ENCODE peak calls at places on chromosome 6, in ten cellular contexts. One of them, this sample, is unnamed.

GRCh38 chr6:134703206-134703605 is 246.7 kb downstream of the ALDH8A1 start:
- DNase-seq in SK-N-SH: no peak
- DNase-seq in neural crest cell: no peak
- DNase-seq in natural killer cell: no peak
- DNase-seq in nephron progenitor cell: no peak
- DNase-seq in HFFc6: no peak
- DNase-seq in astrocyte of the cerebellum: no peak
- DNase-seq in fibroblast of mammary gland: no peak
- DNase-seq in progenitor cell of endocrine pancreas: no peak
- DNase-seq in HFF-Myc: no peak
- DNase-seq in this sample: no peak

GRCh38 chr6:158060447-158061360 is 79.0 kb downstream of the SYNJ2 start:
- DNase-seq in SK-N-SH: peak; percentile 60
- DNase-seq in neural crest cell: no peak
- DNase-seq in natural killer cell: no peak
- DNase-seq in nephron progenitor cell: no peak
- DNase-seq in HFFc6: peak; percentile 98
- DNase-seq in astrocyte of the cerebellum: peak; percentile 84
- DNase-seq in fibroblast of mammary gland: peak; percentile 96
- DNase-seq in progenitor cell of endocrine pancreas: no peak
- DNase-seq in HFF-Myc: no peak
- DNase-seq in this sample: no peak

GRCh38 chr6:10163159-10163962 is 251.5 kb downstream of the TFAP2A start:
- DNase-seq in SK-N-SH: no peak
- DNase-seq in neural crest cell: no peak
- DNase-seq in natural killer cell: no peak
- DNase-seq in nephron progenitor cell: no peak
- DNase-seq in HFFc6: no peak
- DNase-seq in astrocyte of the cerebellum: no peak
- DNase-seq in fibroblast of mammary gland: no peak
- DNase-seq in progenitor cell of endocrine pancreas: no peak
- DNase-seq in HFF-Myc: no peak
- DNase-seq in this sample: no peak

GRCh38 chr6:29647927-29648642 is 8.8 kb upstream of the MOG start:
- DNase-seq in SK-N-SH: peak; percentile 55
- DNase-seq in neural crest cell: no peak
- DNase-seq in natural killer cell: no peak
- DNase-seq in nephron progenitor cell: no peak
- DNase-seq in HFFc6: peak; percentile 43
- DNase-seq in astrocyte of the cerebellum: no peak
- DNase-seq in fibroblast of mammary gland: peak; percentile 54
- DNase-seq in progenitor cell of endocrine pancreas: no peak
- DNase-seq in HFF-Myc: peak; percentile 17
- DNase-seq in this sample: no peak

GRCh38 chr6:40425192-40425919 is 161.8 kb downstream of the LRFN2 start:
- DNase-seq in SK-N-SH: peak; percentile 80
- DNase-seq in neural crest cell: no peak
- DNase-seq in natural killer cell: no peak
- DNase-seq in nephron progenitor cell: no peak
- DNase-seq in HFFc6: no peak
- DNase-seq in astrocyte of the cerebellum: no peak
- DNase-seq in fibroblast of mammary gland: no peak
- DNase-seq in progenitor cell of endocrine pancreas: no peak
- DNase-seq in HFF-Myc: no peak
- DNase-seq in this sample: no peak

GRCh38 chr6:44176935-44177509 is 18.4 kb downstream of the CAPN11 start:
- DNase-seq in SK-N-SH: no peak
- DNase-seq in neural crest cell: no peak
- DNase-seq in natural killer cell: peak; percentile 62
- DNase-seq in nephron progenitor cell: no peak
- DNase-seq in HFFc6: no peak
- DNase-seq in astrocyte of the cerebellum: no peak
- DNase-seq in fibroblast of mammary gland: no peak
- DNase-seq in progenitor cell of endocrine pancreas: no peak
- DNase-seq in HFF-Myc: no peak
- DNase-seq in this sample: peak; percentile 80

GRCh38 chr6:105501246-105501645 is 98.4 kb upstream of the PREP start:
- DNase-seq in SK-N-SH: no peak
- DNase-seq in neural crest cell: no peak
- DNase-seq in natural killer cell: no peak
- DNase-seq in nephron progenitor cell: no peak
- DNase-seq in HFFc6: peak; percentile 28
- DNase-seq in astrocyte of the cerebellum: no peak
- DNase-seq in fibroblast of mammary gland: no peak
- DNase-seq in progenitor cell of endocrine pancreas: no peak
- DNase-seq in HFF-Myc: no peak
- DNase-seq in this sample: no peak

GRCh38 chr6:82057846-82058554 is 189.5 kb downstream of the IBTK start:
- DNase-seq in SK-N-SH: no peak
- DNase-seq in neural crest cell: no peak
- DNase-seq in natural killer cell: no peak
- DNase-seq in nephron progenitor cell: no peak
- DNase-seq in HFFc6: no peak
- DNase-seq in astrocyte of the cerebellum: peak; percentile 22
- DNase-seq in fibroblast of mammary gland: peak; percentile 82
- DNase-seq in progenitor cell of endocrine pancreas: no peak
- DNase-seq in HFF-Myc: peak; percentile 89
- DNase-seq in this sample: no peak

GRCh38 chr6:142913036-142913510 is 31.9 kb downstream of the HIVEP2 start:
- DNase-seq in SK-N-SH: no peak
- DNase-seq in neural crest cell: no peak
- DNase-seq in natural killer cell: no peak
- DNase-seq in nephron progenitor cell: no peak
- DNase-seq in HFFc6: no peak
- DNase-seq in astrocyte of the cerebellum: no peak
- DNase-seq in fibroblast of mammary gland: no peak
- DNase-seq in progenitor cell of endocrine pancreas: no peak
- DNase-seq in HFF-Myc: no peak
- DNase-seq in this sample: peak; percentile 57

GRCh38 chr6:142912125-142912524 is 32.9 kb downstream of the HIVEP2 start:
- DNase-seq in SK-N-SH: no peak
- DNase-seq in neural crest cell: no peak
- DNase-seq in natural killer cell: no peak
- DNase-seq in nephron progenitor cell: no peak
- DNase-seq in HFFc6: no peak
- DNase-seq in astrocyte of the cerebellum: no peak
- DNase-seq in fibroblast of mammary gland: no peak
- DNase-seq in progenitor cell of endocrine pancreas: no peak
- DNase-seq in HFF-Myc: no peak
- DNase-seq in this sample: no peak

GRCh38 chr6:142915129-142915697 is 29.8 kb downstream of the HIVEP2 start:
- DNase-seq in SK-N-SH: no peak
- DNase-seq in neural crest cell: no peak
- DNase-seq in natural killer cell: peak; percentile 50
- DNase-seq in nephron progenitor cell: no peak
- DNase-seq in HFFc6: no peak
- DNase-seq in astrocyte of the cerebellum: no peak
- DNase-seq in fibroblast of mammary gland: no peak
- DNase-seq in progenitor cell of endocrine pancreas: no peak
- DNase-seq in HFF-Myc: no peak
- DNase-seq in this sample: peak; percentile 20

GRCh38 chr6:142914371-142914770 is 30.6 kb downstream of the HIVEP2 start:
- DNase-seq in SK-N-SH: no peak
- DNase-seq in neural crest cell: no peak
- DNase-seq in natural killer cell: no peak
- DNase-seq in nephron progenitor cell: no peak
- DNase-seq in HFFc6: no peak
- DNase-seq in astrocyte of the cerebellum: no peak
- DNase-seq in fibroblast of mammary gland: no peak
- DNase-seq in progenitor cell of endocrine pancreas: no peak
- DNase-seq in HFF-Myc: no peak
- DNase-seq in this sample: no peak

DNA sequence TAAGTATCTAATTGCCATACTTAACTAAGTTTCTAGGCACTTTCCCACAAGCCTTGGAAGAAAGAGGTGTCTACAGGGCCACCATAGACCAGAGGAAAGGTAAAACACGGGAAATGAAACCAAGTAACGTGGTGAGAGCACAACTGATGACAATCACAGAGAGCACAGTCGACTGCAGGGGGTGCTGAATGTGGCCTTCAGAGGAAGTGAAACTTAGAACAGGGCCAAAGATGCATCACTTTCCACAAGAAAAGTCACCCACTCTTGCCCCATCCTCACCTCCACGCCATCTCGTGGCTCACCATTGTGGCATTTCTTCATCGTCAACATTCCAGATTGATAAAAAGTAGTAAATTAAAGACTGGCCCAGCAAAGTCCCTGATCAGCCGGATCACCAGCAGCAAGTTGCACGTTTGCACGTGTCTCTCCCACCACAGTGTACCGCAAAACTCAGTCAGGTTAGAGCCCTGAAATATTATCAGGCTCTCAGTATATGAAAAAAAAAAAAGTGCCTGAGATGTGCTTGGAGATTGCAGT is 31.4 kb downstream of the HIVEP2 start:
- DNase-seq in SK-N-SH: no peak
- DNase-seq in neural crest cell: no peak
- DNase-seq in natural killer cell: peak; percentile 51
- DNase-seq in nephron progenitor cell: no peak
- DNase-seq in HFFc6: no peak
- DNase-seq in astrocyte of the cerebellum: no peak
- DNase-seq in fibroblast of mammary gland: no peak
- DNase-seq in progenitor cell of endocrine pancreas: no peak
- DNase-seq in HFF-Myc: no peak
- DNase-seq in this sample: peak; percentile 88
- TF ChIP-seq CTCF in SK-N-SH: no peak
- TF ChIP-seq CTCF in neural crest cell: no peak
- TF ChIP-seq CTCF in natural killer cell: peak; percentile 54
- TF ChIP-seq CTCF in nephron progenitor cell: no peak
- TF ChIP-seq CTCF in HFFc6: no peak
- TF ChIP-seq CTCF in astrocyte of the cerebellum: no peak
- TF ChIP-seq CTCF in fibroblast of mammary gland: no peak
- TF ChIP-seq CTCF in progenitor cell of endocrine pancreas: no peak
- TF ChIP-seq CTCF in HFF-Myc: no peak
- TF ChIP-seq CTCF in this sample: no peak

GRCh38 chr6:130366011-130366963 is at the start of gene TMEM200A:
- DNase-seq in SK-N-SH: peak; percentile 48
- DNase-seq in neural crest cell: peak; percentile 53
- DNase-seq in natural killer cell: peak; percentile 16
- DNase-seq in nephron progenitor cell: peak; percentile 68
- DNase-seq in HFFc6: peak; percentile 36
- DNase-seq in astrocyte of the cerebellum: peak; percentile 32
- DNase-seq in fibroblast of mammary gland: peak; percentile 72
- DNase-seq in progenitor cell of endocrine pancreas: peak; percentile 60
- DNase-seq in HFF-Myc: no peak
- DNase-seq in this sample: peak; percentile 57
- TF ChIP-seq CTCF in SK-N-SH: peak; percentile 30
- TF ChIP-seq CTCF in neural crest cell: peak; percentile 37
- TF ChIP-seq CTCF in natural killer cell: no peak
- TF ChIP-seq CTCF in nephron progenitor cell: no peak
- TF ChIP-seq CTCF in HFFc6: peak; percentile 9
- TF ChIP-seq CTCF in astrocyte of the cerebellum: peak; percentile 10
- TF ChIP-seq CTCF in fibroblast of mammary gland: no peak
- TF ChIP-seq CTCF in progenitor cell of endocrine pancreas: peak; percentile 55
- TF ChIP-seq CTCF in HFF-Myc: no peak
- TF ChIP-seq CTCF in this sample: no peak

GRCh38 chr6:1381397-1382330 is 7.7 kb upstream of the FOXF2 start:
- DNase-seq in SK-N-SH: peak; percentile 86
- DNase-seq in neural crest cell: peak; percentile 82
- DNase-seq in natural killer cell: peak; percentile 35
- DNase-seq in nephron progenitor cell: peak; percentile 90
- DNase-seq in HFFc6: no peak
- DNase-seq in astrocyte of the cerebellum: no peak
- DNase-seq in fibroblast of mammary gland: no peak
- DNase-seq in progenitor cell of endocrine pancreas: peak; percentile 85
- DNase-seq in HFF-Myc: no peak
- DNase-seq in this sample: peak; percentile 55

GRCh38 chr6:1382331-1382882 is 7.0 kb upstream of the FOXF2 start:
- DNase-seq in SK-N-SH: no peak
- DNase-seq in neural crest cell: no peak
- DNase-seq in natural killer cell: no peak
- DNase-seq in nephron progenitor cell: peak; percentile 24
- DNase-seq in HFFc6: no peak
- DNase-seq in astrocyte of the cerebellum: no peak
- DNase-seq in fibroblast of mammary gland: no peak
- DNase-seq in progenitor cell of endocrine pancreas: no peak
- DNase-seq in HFF-Myc: no peak
- DNase-seq in this sample: no peak

GRCh38 chr6:1383729-1384548 is 5.4 kb upstream of the FOXF2 start:
- DNase-seq in SK-N-SH: no peak
- DNase-seq in neural crest cell: no peak
- DNase-seq in natural killer cell: no peak
- DNase-seq in nephron progenitor cell: peak; percentile 45
- DNase-seq in HFFc6: no peak
- DNase-seq in astrocyte of the cerebellum: no peak
- DNase-seq in fibroblast of mammary gland: no peak
- DNase-seq in progenitor cell of endocrine pancreas: no peak
- DNase-seq in HFF-Myc: no peak
- DNase-seq in this sample: no peak

GRCh38 chr6:1384549-1385128 is 4.7 kb upstream of the FOXF2 start:
- DNase-seq in SK-N-SH: no peak
- DNase-seq in neural crest cell: no peak
- DNase-seq in natural killer cell: no peak
- DNase-seq in nephron progenitor cell: peak; percentile 25
- DNase-seq in HFFc6: no peak
- DNase-seq in astrocyte of the cerebellum: no peak
- DNase-seq in fibroblast of mammary gland: no peak
- DNase-seq in progenitor cell of endocrine pancreas: no peak
- DNase-seq in HFF-Myc: no peak
- DNase-seq in this sample: no peak

DNA sequence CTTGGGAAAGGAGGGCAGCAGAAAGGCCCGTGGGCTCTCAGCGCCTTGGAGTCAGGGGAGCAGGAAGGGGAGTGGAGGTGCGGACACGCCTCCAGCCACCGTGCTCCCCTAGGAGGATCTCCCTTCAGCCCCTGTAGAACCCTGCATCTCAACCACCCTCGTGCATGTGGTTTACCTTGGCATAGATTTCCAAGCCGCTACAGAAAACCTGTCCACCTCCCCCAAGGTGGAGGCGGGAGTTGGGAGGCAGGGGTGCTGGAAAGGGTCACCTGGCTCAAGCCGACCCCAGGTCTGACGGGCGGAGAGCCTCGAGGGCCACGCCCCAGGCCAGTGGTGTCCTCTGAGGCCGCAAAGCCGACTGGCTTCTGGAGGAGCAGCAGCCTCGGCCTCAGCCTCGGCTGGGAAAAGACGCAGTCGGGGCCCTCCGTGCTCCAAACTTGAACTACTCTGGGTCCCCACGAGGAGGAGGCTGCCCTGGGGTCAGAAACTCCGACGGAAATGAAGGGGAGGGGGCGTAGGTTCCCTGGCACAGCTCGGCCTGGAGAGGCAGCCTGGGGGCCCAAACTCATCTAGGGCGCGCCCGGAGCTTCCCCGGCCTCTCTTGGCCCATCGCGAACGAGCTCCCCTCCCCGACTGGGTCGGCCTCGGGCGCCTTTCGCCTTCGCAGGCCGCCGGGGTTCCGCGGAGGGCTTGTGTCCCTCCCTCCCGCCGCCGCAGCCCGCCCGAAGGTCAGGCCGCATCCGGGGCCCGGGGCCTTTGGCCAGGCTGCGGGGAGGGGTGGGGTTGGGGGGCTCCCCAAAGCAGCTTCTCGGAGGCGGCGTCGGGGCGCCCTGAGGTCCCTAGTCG is 6.3 kb upstream of the FOXF2 start:
- DNase-seq in SK-N-SH: no peak
- DNase-seq in neural crest cell: no peak
- DNase-seq in natural killer cell: no peak
- DNase-seq in nephron progenitor cell: peak; percentile 38
- DNase-seq in HFFc6: no peak
- DNase-seq in astrocyte of the cerebellum: no peak
- DNase-seq in fibroblast of mammary gland: no peak
- DNase-seq in progenitor cell of endocrine pancreas: no peak
- DNase-seq in HFF-Myc: no peak
- DNase-seq in this sample: no peak
- TF ChIP-seq CTCF in SK-N-SH: no peak
- TF ChIP-seq CTCF in neural crest cell: no peak
- TF ChIP-seq CTCF in natural killer cell: no peak
- TF ChIP-seq CTCF in nephron progenitor cell: no peak
- TF ChIP-seq CTCF in HFFc6: peak; percentile 11
- TF ChIP-seq CTCF in astrocyte of the cerebellum: no peak
- TF ChIP-seq CTCF in fibroblast of mammary gland: no peak
- TF ChIP-seq CTCF in progenitor cell of endocrine pancreas: no peak
- TF ChIP-seq CTCF in HFF-Myc: no peak
- TF ChIP-seq CTCF in this sample: no peak

GRCh38 chr6:30721198-30722024 is 1.3 kb downstream of the TUBB start:
- DNase-seq in SK-N-SH: peak; percentile 91
- DNase-seq in neural crest cell: peak; percentile 91
- DNase-seq in natural killer cell: peak; percentile 95
- DNase-seq in nephron progenitor cell: peak; percentile 95
- DNase-seq in HFFc6: peak; percentile 84
- DNase-seq in astrocyte of the cerebellum: peak; percentile 67
- DNase-seq in fibroblast of mammary gland: peak; percentile 83
- DNase-seq in progenitor cell of endocrine pancreas: peak; percentile 92
- DNase-seq in HFF-Myc: no peak
- DNase-seq in this sample: peak; percentile 96
- TF ChIP-seq CTCF in SK-N-SH: peak; percentile 35
- TF ChIP-seq CTCF in neural crest cell: peak; percentile 55
- TF ChIP-seq CTCF in natural killer cell: no peak
- TF ChIP-seq CTCF in nephron progenitor cell: peak; percentile 10
- TF ChIP-seq CTCF in HFFc6: peak; percentile 80
- TF ChIP-seq CTCF in astrocyte of the cerebellum: peak; percentile 20
- TF ChIP-seq CTCF in fibroblast of mammary gland: no peak
- TF ChIP-seq CTCF in progenitor cell of endocrine pancreas: peak; percentile 55
- TF ChIP-seq CTCF in HFF-Myc: peak; percentile 17
- TF ChIP-seq CTCF in this sample: no peak